ENCODE peak calls at places on chromosome 12, in five cellular contexts. B, V, Y, S and W are unnamed samples.
A peak's percentile ranks its signal among the peaks of the same experiment; 100 is the strongest.

GRCh38 chr12:40054554-40055226 is 51.2 kb downstream of the SLC2A13 start:
- DNase-seq in S (no peak), V (no peak), Y (peak; percentile 25), B (no peak), W (peak; percentile 64)

GRCh38 chr12:27002141-27002540 is 12.0 kb downstream of the TM7SF3 start:
- DNase-seq in V (no peak), Y (no peak), S (no peak), B (no peak), W (no peak)

GRCh38 chr12:129530517-129530916 is 373.3 kb downstream of the TMEM132D start:
- DNase-seq in S (no peak), V (no peak), Y (no peak), B (no peak), W (no peak)

GRCh38 chr12:87427770-87428169 is 601.4 kb downstream of the C12orf50 start:
- DNase-seq in V (no peak), B (no peak), Y (no peak), S (no peak), W (peak; percentile 95)

GRCh38 chr12:97283297-97283696 is 179.3 kb upstream of the RMST start:
- DNase-seq in S (peak; percentile 4), B (peak; percentile 60), Y (no peak), V (no peak), W (no peak)

GRCh38 chr12:42473561-42473960 is 116.0 kb downstream of the PRICKLE1 start:
- DNase-seq in Y (no peak), B (no peak), S (no peak), V (no peak), W (no peak)

GRCh38 chr12:124402281-124403066 is 107.6 kb downstream of the RFLNA start:
- DNase-seq in V (no peak), Y (no peak), B (no peak), S (no peak), W (no peak)

GRCh38 chr12:47190271-47190750 is 110.6 kb upstream of the AMIGO2 start:
- DNase-seq in Y (no peak), V (no peak), B (no peak), S (no peak), W (peak; percentile 80)

GRCh38 chr12:9127936-9128663 is 12.4 kb upstream of the A2M start:
- DNase-seq in B (no peak), Y (no peak), S (no peak), V (no peak), W (no peak)

GRCh38 chr12:69583203-69583602 is 2.1 kb upstream of the CCT2 start:
- DNase-seq in S (no peak), B (peak; percentile 44), Y (no peak), V (no peak), W (no peak)

GRCh38 chr12:69580074-69580473 is 5.2 kb upstream of the CCT2 start:
- DNase-seq in Y (no peak), V (no peak), B (no peak), S (no peak), W (no peak)

GRCh38 chr12:69589082-69589481 is 3.8 kb downstream of the CCT2 start:
- DNase-seq in V (no peak), S (no peak), Y (no peak), B (no peak), W (no peak)

GRCh38 chr12:69588527-69588926 is 3.3 kb downstream of the CCT2 start:
- DNase-seq in B (no peak), Y (no peak), V (no peak), S (no peak), W (no peak)

GRCh38 chr12:69585189-69586062 is at the start of gene CCT2:
- DNase-seq in Y (peak; percentile 98), V (peak; percentile 98), S (peak; percentile 95), B (peak; percentile 97), W (peak; percentile 90)
- TF ChIP-seq CTCF in Y (peak; percentile 47), V (no peak), S (peak; percentile 45), B (no peak), W (peak; percentile 43)

GRCh38 chr12:92648242-92649031 is 54.4 kb upstream of the PLEKHG7 start:
- DNase-seq in B (no peak), Y (no peak), S (no peak), V (no peak), W (peak; percentile 75)

GRCh38 chr12:92650228-92650822 is 52.5 kb upstream of the PLEKHG7 start:
- DNase-seq in V (no peak), B (no peak), Y (no peak), S (no peak), W (no peak)

GRCh38 chr12:92654929-92655328 is 47.9 kb upstream of the PLEKHG7 start:
- DNase-seq in V (no peak), Y (no peak), S (no peak), B (no peak), W (no peak)

DNA sequence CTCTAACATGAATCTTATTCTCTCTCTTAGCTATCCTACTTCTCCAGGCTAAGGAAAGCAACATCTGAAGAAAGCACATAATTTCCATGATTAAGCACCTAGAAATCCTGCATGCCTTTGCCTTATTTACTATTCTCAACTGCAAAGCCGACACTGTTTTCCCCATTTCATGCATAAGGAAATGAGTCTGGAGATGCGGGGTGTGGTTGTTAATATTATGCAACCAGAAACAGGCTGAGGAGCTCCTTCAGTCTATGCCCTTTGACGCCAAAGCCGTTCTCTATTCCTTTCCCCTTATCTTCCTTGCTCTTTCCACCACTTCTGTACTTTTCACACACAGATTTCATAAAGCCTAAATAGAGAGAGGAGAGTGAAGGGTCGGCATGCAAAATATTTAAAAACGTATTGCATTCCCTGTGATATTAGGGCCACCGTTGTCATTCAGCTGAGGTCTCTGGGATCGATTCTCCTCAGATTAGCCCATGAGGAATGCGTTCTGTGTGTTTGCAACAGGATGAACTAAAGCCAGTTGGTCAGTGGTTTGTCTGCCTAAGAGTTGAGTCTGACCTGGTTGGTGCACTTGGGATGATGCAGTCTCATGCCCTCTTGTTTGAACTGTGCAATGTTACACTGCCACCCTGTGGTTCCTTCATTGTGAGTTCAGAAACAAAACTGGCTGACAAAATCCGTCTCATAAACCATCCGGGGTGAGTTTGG is 53.1 kb upstream of the PLEKHG7 start:
- DNase-seq in B (peak; percentile 50), Y (no peak), S (peak; percentile 65), V (peak; percentile 46), W (peak; percentile 82)
- TF ChIP-seq CTCF in B (peak; percentile 36), Y (peak; percentile 78), S (peak; percentile 80), V (no peak), W (peak; percentile 84)

DNA sequence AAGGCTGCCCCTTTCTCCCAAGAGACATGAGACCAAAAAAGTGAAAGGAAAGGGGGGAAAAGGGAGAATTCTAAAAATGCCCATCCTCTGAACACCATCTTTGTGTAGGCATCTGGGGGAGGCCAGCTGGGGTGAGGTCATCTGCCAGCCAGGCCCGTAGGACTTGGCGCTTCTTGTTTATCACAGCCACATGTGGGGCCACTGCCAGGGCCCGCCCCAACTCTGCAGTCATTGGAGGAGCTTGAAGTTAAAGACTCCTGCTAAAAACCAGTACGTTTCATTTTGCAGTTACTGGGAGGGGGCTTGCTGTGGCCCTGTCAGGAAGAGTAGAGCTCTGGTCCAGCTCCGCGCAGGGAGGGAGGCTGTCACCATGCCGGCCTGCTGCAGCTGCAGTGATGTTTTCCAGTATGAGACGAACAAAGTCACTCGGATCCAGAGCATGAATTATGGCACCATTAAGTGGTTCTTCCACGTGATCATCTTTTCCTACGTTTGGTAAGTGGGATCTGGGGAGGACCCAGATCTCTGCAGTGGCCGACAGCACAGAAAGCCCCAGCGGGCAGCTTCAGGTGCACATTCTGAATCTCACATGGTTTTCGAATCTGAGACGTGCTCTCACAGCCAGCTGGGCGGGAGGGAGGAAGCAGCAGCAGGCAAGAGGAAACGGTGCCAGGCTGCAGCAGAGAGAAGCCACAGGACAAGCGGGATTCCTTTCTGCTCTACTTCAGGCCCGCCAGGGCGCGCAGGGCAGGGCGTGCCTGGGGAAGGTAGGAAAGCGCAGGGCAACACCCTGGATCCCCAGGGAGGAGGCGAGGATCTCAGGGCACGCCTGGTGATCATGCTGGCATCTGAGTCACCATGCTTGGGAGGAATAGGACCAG is at the start of gene P2RX7:
- DNase-seq in B (peak; percentile 45), S (peak; percentile 84), Y (peak; percentile 80), V (peak; percentile 70), W (peak; percentile 93)
- TF ChIP-seq CTCF in B (no peak), S (no peak), Y (no peak), V (no peak), W (peak; percentile 50)

DNA sequence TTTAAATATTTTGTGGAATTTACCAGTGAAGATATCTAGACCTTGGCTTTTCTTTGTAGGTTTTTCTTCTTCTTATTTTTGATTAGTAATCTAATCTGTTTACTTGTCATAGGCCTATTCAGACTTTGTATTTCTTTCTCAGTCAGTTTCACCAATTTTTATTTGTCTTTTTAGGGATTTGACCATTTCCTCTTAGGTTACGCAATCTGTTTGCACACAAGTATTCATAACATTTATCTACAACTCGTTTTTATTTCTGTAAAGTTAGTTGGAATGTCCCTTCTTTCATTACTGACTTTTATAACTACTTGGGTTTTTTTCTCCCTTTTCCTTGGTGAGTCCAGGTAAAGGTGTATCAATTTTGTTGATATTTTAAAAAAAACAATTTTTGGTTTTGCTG is 545.7 kb downstream of the AACS start:
- DNase-seq in B (no peak), S (no peak), V (no peak), Y (no peak), W (no peak)
- TF ChIP-seq CTCF in B (no peak), S (no peak), V (no peak), Y (no peak), W (no peak)

GRCh38 chr12:5051334-5051733 is 7.7 kb downstream of the KCNA5 start:
- DNase-seq in Y (no peak), V (no peak), B (no peak), S (no peak), W (no peak)

GRCh38 chr12:5050542-5050941 is 6.9 kb downstream of the KCNA5 start:
- DNase-seq in Y (no peak), V (no peak), B (no peak), S (no peak), W (no peak)

GRCh38 chr12:5052348-5052747 is 8.7 kb downstream of the KCNA5 start:
- DNase-seq in S (no peak), V (no peak), B (no peak), Y (no peak), W (no peak)

GRCh38 chr12:5047729-5048128 is 4.0 kb downstream of the KCNA5 start:
- DNase-seq in B (no peak), V (no peak), S (no peak), Y (no peak), W (no peak)

DNA sequence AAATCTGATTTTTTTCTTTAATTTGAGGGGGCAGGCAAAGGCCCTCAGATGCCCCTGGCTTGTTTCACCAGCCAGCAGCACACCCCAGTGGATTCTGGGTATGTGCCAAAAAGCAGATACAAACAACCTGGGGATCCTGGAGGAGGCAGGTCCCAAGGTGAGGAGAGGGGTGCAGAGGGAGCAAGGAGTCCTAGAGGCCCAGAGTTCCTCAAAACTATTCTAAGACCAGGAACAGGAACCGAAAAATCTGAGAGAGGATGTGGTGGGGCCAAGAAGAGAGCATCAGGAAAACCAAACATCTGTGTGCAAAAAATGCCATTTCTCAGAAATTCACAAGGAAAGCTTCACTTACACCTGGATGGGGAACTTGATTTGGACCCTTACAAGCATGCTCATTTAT is 8.2 kb downstream of the KCNA5 start:
- DNase-seq in B (no peak), S (no peak), V (no peak), Y (no peak), W (no peak)
- TF ChIP-seq CTCF in B (no peak), S (no peak), V (no peak), Y (no peak), W (no peak)

GRCh38 chr12:66280573-66280972 is 21.7 kb upstream of the HELB start:
- DNase-seq in B (no peak), V (no peak), Y (no peak), S (no peak), W (no peak)

GRCh38 chr12:66282244-66282643 is 20.0 kb upstream of the HELB start:
- DNase-seq in V (no peak), S (no peak), B (no peak), Y (no peak), W (no peak)

GRCh38 chr12:66275040-66275439 is 27.3 kb upstream of the HELB start:
- DNase-seq in Y (no peak), B (no peak), S (no peak), V (no peak), W (no peak)

GRCh38 chr12:66279127-66279712 is 23.1 kb upstream of the HELB start:
- DNase-seq in V (no peak), Y (no peak), B (no peak), S (peak; percentile 15), W (no peak)
- TF ChIP-seq CTCF in V (no peak), Y (peak; percentile 65), B (no peak), S (peak; percentile 66), W (peak; percentile 90)